ENCODE peak calls at places on chromosomes 11 and 22, in five cellular contexts. Y, E, W, G and J are unnamed samples.
A peak's percentile ranks its signal among the peaks of the same experiment; 100 is the strongest.

GRCh38 chr11:45145421-45146071 is 893 bp upstream of the PRDM11 start:
- DNase-seq in G (peak; percentile 92), Y (no peak), E (no peak), W (peak; percentile 53), J (peak; percentile 74)

GRCh38 chr11:10080134-10080533 is 213.9 kb downstream of the SBF2 start:
- DNase-seq in W (no peak), Y (no peak), E (no peak), G (no peak), J (no peak)

GRCh38 chr11:117462848-117463247 is 135.2 kb downstream of the CEP164 start:
- DNase-seq in Y (no peak), E (no peak), G (no peak), W (no peak), J (no peak)

GRCh38 chr11:45180158-45180887 is 33.9 kb downstream of the PRDM11 start:
- DNase-seq in G (peak; percentile 62), W (peak; percentile 80), Y (no peak), E (no peak), J (peak; percentile 51)

GRCh38 chr11:1567052-1567720 is 4.9 kb downstream of the DUSP8 start:
- DNase-seq in G (no peak), W (no peak), Y (no peak), E (no peak), J (no peak)

GRCh38 chr11:87120937-87121336 is 83.2 kb downstream of the TMEM135 start:
- DNase-seq in E (no peak), W (no peak), G (no peak), Y (no peak), J (no peak)

GRCh38 chr11:85536438-85536837 is 90.7 kb downstream of the DLG2 start:
- DNase-seq in E (no peak), W (no peak), G (no peak), Y (no peak), J (no peak)

GRCh38 chr11:45159781-45160365 is 13.4 kb downstream of the PRDM11 start:
- DNase-seq in G (no peak), Y (no peak), E (no peak), W (no peak), J (no peak)

GRCh38 chr11:17432041-17432440 is 43.6 kb upstream of the KCNJ11 start:
- DNase-seq in E (no peak), G (no peak), Y (no peak), W (no peak), J (no peak)

GRCh38 chr11:62671272-62671603 is 235 bp upstream of the UQCC3 start:
- DNase-seq in Y (no peak), W (no peak), G (no peak), E (no peak), J (peak; percentile 36)

GRCh38 chr22:39994046-39994565 is 648 bp upstream of the FAM83F start:
- DNase-seq in Y (no peak), W (no peak), E (peak; percentile 31), G (no peak), J (no peak)

GRCh38 chr22:44883011-44883421 is 126.8 kb downstream of the PHF21B start:
- DNase-seq in G (no peak), Y (no peak), E (no peak), W (no peak), J (no peak)

GRCh38 chr22:35766654-35767580 is 49.2 kb downstream of the APOL5 start:
- DNase-seq in G (no peak), W (no peak), Y (no peak), E (no peak), J (no peak)

GRCh38 chr11:121554552-121554951 is 101.8 kb upstream of the SORL1-AS1 start:
- DNase-seq in E (no peak), Y (no peak), G (no peak), W (no peak), J (no peak)

GRCh38 chr11:110093407-110094297 is 460 bp downstream of the ZC3H12C start:
- DNase-seq in Y (peak; percentile 41), W (peak; percentile 62), E (no peak), G (peak; percentile 60), J (peak; percentile 79)

GRCh38 chr11:112877561-112877960 is 83.7 kb upstream of the NCAM1 start:
- DNase-seq in G (peak; percentile 19), Y (no peak), E (no peak), W (no peak), J (no peak)

GRCh38 chr11:15580775-15581095 is 466.0 kb downstream of the INSC start:
- DNase-seq in G (no peak), W (no peak), Y (no peak), E (no peak), J (no peak)

GRCh38 chr22:37126882-37127281 is 17.4 kb upstream of the TMPRSS6 start:
- DNase-seq in Y (no peak), W (no peak), E (peak; percentile 38), G (no peak), J (no peak)

GRCh38 chr11:97087419-97087818 is 697.6 kb downstream of the JRKL start:
- DNase-seq in E (no peak), Y (no peak), G (no peak), W (no peak), J (no peak)

GRCh38 chr11:63768232-63769043 is at the start of gene ZFTA:
- DNase-seq in W (peak; percentile 77), E (peak; percentile 64), Y (peak; percentile 32), G (peak; percentile 74), J (peak; percentile 86)

GRCh38 chr11:57482782-57483569 is 22.6 kb downstream of the RTN4RL2 start:
- DNase-seq in W (no peak), E (peak; percentile 49), Y (no peak), G (peak; percentile 69), J (peak; percentile 61)

GRCh38 chr11:7080900-7081299 is 7.9 kb upstream of the RBMXL2 start:
- DNase-seq in G (no peak), W (no peak), Y (no peak), E (no peak), J (no peak)

GRCh38 chr11:134932761-134933160 is 520.7 kb upstream of the B3GAT1 start:
- DNase-seq in E (no peak), G (no peak), W (no peak), Y (no peak), J (no peak)

GRCh38 chr11:129636926-129637325 is 178.7 kb upstream of the TMEM45B start:
- DNase-seq in G (no peak), E (no peak), W (no peak), Y (no peak), J (no peak)

GRCh38 chr22:43110444-43110926 is at the start of gene BIK:
- DNase-seq in E (peak; percentile 52), W (peak; percentile 72), Y (no peak), G (peak; percentile 62), J (peak; percentile 75)

GRCh38 chr11:10324474-10324873 is 19.6 kb downstream of the ADM start:
- DNase-seq in W (no peak), E (no peak), Y (no peak), G (no peak), J (no peak)

GRCh38 chr11:102620179-102620578 is 5.0 kb downstream of the MMP20 start:
- DNase-seq in W (no peak), Y (no peak), E (no peak), G (no peak), J (no peak)

GRCh38 chr11:119359365-119360229 is 13.1 kb upstream of the MFRP start:
- DNase-seq in W (no peak), Y (no peak), G (no peak), E (no peak), J (no peak)

GRCh38 chr11:83057721-83058120 is 14.0 kb downstream of the RAB30 start:
- DNase-seq in Y (no peak), W (no peak), E (no peak), G (no peak), J (no peak)

GRCh38 chr11:41578421-41579047 is 119.1 kb upstream of the LRRC4C start:
- DNase-seq in Y (no peak), E (no peak), W (no peak), G (no peak), J (no peak)

GRCh38 chr11:111387318-111387863 is 8.3 kb upstream of the POU2AF1 start:
- DNase-seq in G (no peak), W (peak; percentile 98), E (no peak), Y (no peak), J (no peak)

GRCh38 chr11:1054143-1055108 is 17.9 kb upstream of the MUC6 start:
- DNase-seq in G (no peak), E (no peak), Y (no peak), W (no peak), J (no peak)

GRCh38 chr11:74641905-74642304 is 49.5 kb downstream of the POLD3 start:
- DNase-seq in E (no peak), G (no peak), W (no peak), Y (no peak), J (no peak)

GRCh38 chr11:71255323-71255722 is 2.9 kb upstream of the SHANK2 start:
- DNase-seq in E (no peak), Y (no peak), G (no peak), W (peak; percentile 88), J (no peak)

GRCh38 chr11:71252782-71253730 is 679 bp upstream of the SHANK2 start:
- DNase-seq in E (no peak), Y (no peak), W (peak; percentile 73), G (peak; percentile 74), J (peak; percentile 33)

GRCh38 chr11:71252434-71252781 is at the start of gene SHANK2:
- DNase-seq in W (peak; percentile 76), E (no peak), Y (no peak), G (peak; percentile 42), J (no peak)

GRCh38 chr11:71251761-71252433 is 480 bp downstream of the SHANK2 start:
- DNase-seq in G (peak; percentile 57), E (no peak), Y (no peak), W (peak; percentile 75), J (no peak)

GRCh38 chr11:71253794-71254193 is 1.4 kb upstream of the SHANK2 start:
- DNase-seq in W (no peak), E (no peak), Y (no peak), G (no peak), J (no peak)
- H3K27ac ChIP-seq in W (peak overlapping the region; percentile 94), E (no peak overlapping the region), Y (no peak overlapping the region), G (no peak overlapping the region), J (no peak overlapping the region)

GRCh38 chr11:65113361-65113756 is 1.7 kb downstream of the TM7SF2 start:
- DNase-seq in Y (no peak), E (no peak), W (peak; percentile 57), G (no peak), J (no peak)
- H3K4me3 ChIP-seq in Y (peak overlapping the region; percentile 60), E (peak overlapping the region; percentile 84), W (no peak overlapping the region), G (no peak overlapping the region), J (no peak overlapping the region)

DNA sequence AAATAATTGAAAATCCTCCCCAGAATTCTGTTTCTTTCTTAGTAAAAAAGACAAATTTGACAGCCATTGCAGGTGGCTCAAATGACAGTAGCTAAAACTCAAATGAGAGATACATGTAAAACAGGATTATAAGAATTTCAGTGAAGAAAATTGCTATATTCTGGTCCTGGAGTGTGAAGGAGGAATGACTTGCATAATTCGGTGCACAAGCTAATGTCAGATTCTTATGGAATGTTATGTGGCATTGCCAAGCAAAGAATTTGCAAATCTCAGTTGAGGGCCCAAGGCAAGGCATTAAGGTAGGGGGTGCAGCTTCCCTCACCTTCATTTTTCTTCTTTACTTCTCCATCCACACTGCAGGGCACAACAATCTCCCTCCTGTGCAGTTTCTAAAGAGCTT is 35.4 kb downstream of the RAB38 start:
- DNase-seq in G (no peak), Y (no peak), W (no peak), E (no peak), J (no peak)
- H3K27ac ChIP-seq in G (no peak overlapping the region), Y (no peak overlapping the region), W (no peak overlapping the region), E (no peak overlapping the region), J (no peak overlapping the region)

DNA sequence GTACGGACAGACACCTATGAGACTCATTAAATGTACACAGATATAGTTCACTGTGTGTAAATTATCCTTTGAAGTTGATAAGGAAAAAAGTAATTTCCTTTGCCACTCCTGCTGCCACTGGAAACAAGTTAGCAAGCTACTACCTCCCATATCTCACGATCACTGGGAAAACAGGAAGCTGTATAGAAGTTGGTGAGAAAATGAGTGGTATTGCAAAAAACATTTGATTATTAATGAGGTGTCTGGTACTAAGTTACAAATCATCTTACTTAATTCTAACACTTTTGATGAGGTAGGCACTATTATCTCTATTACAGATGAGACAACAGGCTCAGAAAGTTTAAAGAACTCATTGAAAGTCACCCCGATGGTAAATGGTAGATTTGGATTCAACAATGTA is 68.5 kb downstream of the GAB2 start:
- DNase-seq in E (no peak), Y (no peak), G (no peak), W (no peak), J (no peak)
- H3K4me3 ChIP-seq in E (no peak overlapping the region), Y (no peak overlapping the region), G (no peak overlapping the region), W (no peak overlapping the region), J (no peak overlapping the region)